ENCODE peak calls at places on chromosome 3, in four cellular contexts. One of them, this sample, is unnamed.

GRCh38 chr3:57876632-57877031 is 120.5 kb downstream of the SLMAP start:
- DNase-seq in HepG2: no peak
- DNase-seq in NT2/D1: no peak
- DNase-seq in H1: no peak
- DNase-seq in this sample: no peak

GRCh38 chr3:157436583-157437300 is at the start of gene PTX3:
- DNase-seq in HepG2: no peak
- DNase-seq in NT2/D1: peak; percentile 22
- DNase-seq in H1: no peak
- DNase-seq in this sample: peak; percentile 30

GRCh38 chr3:9875448-9875847 is 4.6 kb downstream of the CIDEC start:
- DNase-seq in H1: no peak
- DNase-seq in HepG2: no peak
- DNase-seq in NT2/D1: no peak
- DNase-seq in this sample: no peak

GRCh38 chr3:65019412-65020093 is 331.8 kb upstream of the ADAMTS9 start:
- DNase-seq in NT2/D1: no peak
- DNase-seq in HepG2: no peak
- DNase-seq in H1: no peak
- DNase-seq in this sample: no peak

GRCh38 chr3:134798681-134799311 is 3.7 kb downstream of the EPHB1 start:
- DNase-seq in H1: no peak
- DNase-seq in HepG2: no peak
- DNase-seq in NT2/D1: no peak
- DNase-seq in this sample: no peak

GRCh38 chr3:57856675-57857074 is 100.6 kb downstream of the SLMAP start:
- DNase-seq in NT2/D1: no peak
- DNase-seq in H1: no peak
- DNase-seq in HepG2: no peak
- DNase-seq in this sample: no peak

GRCh38 chr3:54932606-54933005 is 4.7 kb upstream of the LRTM1 start:
- DNase-seq in NT2/D1: no peak
- DNase-seq in HepG2: no peak
- DNase-seq in H1: no peak
- DNase-seq in this sample: no peak

GRCh38 chr3:172094621-172095557 is 55.5 kb downstream of the FNDC3B start:
- DNase-seq in H1: no peak
- DNase-seq in NT2/D1: no peak
- DNase-seq in HepG2: no peak
- DNase-seq in this sample: no peak

GRCh38 chr3:69231929-69232437 is 109.6 kb upstream of the LMOD3 start:
- DNase-seq in NT2/D1: no peak
- DNase-seq in H1: no peak
- DNase-seq in HepG2: no peak
- DNase-seq in this sample: peak; percentile 51

GRCh38 chr3:42572278-42572677 is 9.5 kb downstream of the SEC22C start:
- DNase-seq in NT2/D1: peak; percentile 60
- DNase-seq in HepG2: peak; percentile 62
- DNase-seq in H1: no peak
- DNase-seq in this sample: peak; percentile 67

GRCh38 chr3:45412731-45413130 is 24.4 kb downstream of the LARS2 start:
- DNase-seq in NT2/D1: no peak
- DNase-seq in HepG2: no peak
- DNase-seq in H1: no peak
- DNase-seq in this sample: no peak

GRCh38 chr3:46006646-46007045 is 11.0 kb upstream of the FYCO1 start:
- DNase-seq in NT2/D1: no peak
- DNase-seq in H1: no peak
- DNase-seq in HepG2: no peak
- DNase-seq in this sample: no peak

GRCh38 chr3:197906023-197906849 is 43.8 kb upstream of the RPL35A start:
- DNase-seq in HepG2: peak; percentile 83
- DNase-seq in NT2/D1: peak; percentile 81
- DNase-seq in H1: peak; percentile 56
- DNase-seq in this sample: peak; percentile 77

GRCh38 chr3:61688307-61688695 is 126.9 kb downstream of the PTPRG start:
- DNase-seq in HepG2: no peak
- DNase-seq in H1: peak; percentile 94
- DNase-seq in NT2/D1: peak; percentile 96
- DNase-seq in this sample: no peak

GRCh38 chr3:61686228-61686648 is 124.9 kb downstream of the PTPRG start:
- DNase-seq in NT2/D1: no peak
- DNase-seq in H1: no peak
- DNase-seq in HepG2: no peak
- DNase-seq in this sample: no peak

GRCh38 chr3:61685755-61686154 is 124.4 kb downstream of the PTPRG start:
- DNase-seq in NT2/D1: no peak
- DNase-seq in H1: no peak
- DNase-seq in HepG2: no peak
- DNase-seq in this sample: no peak

GRCh38 chr3:61687206-61687605 is 125.8 kb downstream of the PTPRG start:
- DNase-seq in NT2/D1: no peak
- DNase-seq in H1: no peak
- DNase-seq in HepG2: peak; percentile 56
- DNase-seq in this sample: no peak

GRCh38 chr3:61687663-61688306 is 126.4 kb downstream of the PTPRG start:
- DNase-seq in H1: no peak
- DNase-seq in NT2/D1: no peak
- DNase-seq in HepG2: no peak
- DNase-seq in this sample: no peak
- TF ChIP-seq SUZ12 in H1: no peak
- TF ChIP-seq SUZ12 in NT2/D1: no peak
- TF ChIP-seq SUZ12 in HepG2: no peak
- TF ChIP-seq SUZ12 in this sample: no peak

GRCh38 chr3:120795959-120796358 is 53.4 kb downstream of the GTF2E1 start:
- DNase-seq in HepG2: peak; percentile 36
- DNase-seq in H1: no peak
- DNase-seq in NT2/D1: no peak
- DNase-seq in this sample: no peak
- TF ChIP-seq SUZ12 in HepG2: no peak
- TF ChIP-seq SUZ12 in H1: no peak
- TF ChIP-seq SUZ12 in NT2/D1: no peak
- TF ChIP-seq SUZ12 in this sample: no peak

DNA sequence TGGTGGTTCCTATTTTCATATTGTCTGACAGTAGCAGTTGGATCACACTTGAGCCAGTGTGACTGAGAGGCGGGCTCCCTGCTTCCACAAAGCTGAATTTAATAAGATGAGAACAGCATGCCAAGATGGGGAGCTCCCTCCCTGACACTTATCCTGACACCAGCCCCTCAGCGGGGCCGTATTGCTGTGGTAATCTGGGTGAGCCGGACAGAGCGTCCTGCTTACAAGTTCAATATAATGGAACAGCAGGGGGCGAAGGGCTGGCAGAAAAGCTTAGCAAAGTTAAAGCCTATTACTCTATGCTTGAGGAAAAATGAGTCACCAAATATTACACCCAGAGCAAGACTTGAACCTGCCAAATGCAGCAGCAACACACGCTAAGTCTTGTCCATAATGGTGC is 163.9 kb upstream of the CMC1 start:
- DNase-seq in HepG2: peak; percentile 25
- DNase-seq in NT2/D1: peak; percentile 54
- DNase-seq in H1: peak; percentile 50
- DNase-seq in this sample: peak; percentile 28
- TF ChIP-seq SUZ12 in HepG2: no peak
- TF ChIP-seq SUZ12 in NT2/D1: no peak
- TF ChIP-seq SUZ12 in H1: no peak
- TF ChIP-seq SUZ12 in this sample: no peak

DNA sequence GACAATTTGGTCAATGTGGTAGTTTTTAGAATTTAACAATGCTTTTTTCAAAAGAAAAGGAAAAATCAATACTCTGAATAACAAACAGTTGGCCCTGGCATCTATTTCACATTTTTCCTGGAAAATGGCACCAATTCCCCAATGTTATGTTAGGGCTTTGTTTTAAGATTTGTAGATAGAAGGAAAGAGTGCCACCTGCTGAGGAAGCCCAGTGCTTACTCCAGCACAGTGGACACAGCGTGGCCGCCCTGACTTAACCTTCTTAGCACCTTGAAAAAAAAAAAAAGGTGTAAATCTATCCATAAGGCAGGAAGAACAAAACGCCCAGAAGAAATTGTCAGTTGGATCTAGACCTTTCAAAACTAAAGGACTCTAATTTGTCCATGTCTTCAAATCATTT is 110.7 kb upstream of the CNTN4 start:
- DNase-seq in NT2/D1: peak; percentile 8
- DNase-seq in HepG2: no peak
- DNase-seq in H1: no peak
- DNase-seq in this sample: no peak
- TF ChIP-seq SUZ12 in NT2/D1: no peak
- TF ChIP-seq SUZ12 in HepG2: no peak
- TF ChIP-seq SUZ12 in H1: no peak
- TF ChIP-seq SUZ12 in this sample: no peak

GRCh38 chr3:4885322-4885721 is 93.9 kb upstream of the BHLHE40 start:
- DNase-seq in H1: no peak
- DNase-seq in NT2/D1: no peak
- DNase-seq in HepG2: no peak
- DNase-seq in this sample: no peak

GRCh38 chr3:4887177-4887576 is 92.1 kb upstream of the BHLHE40 start:
- DNase-seq in H1: no peak
- DNase-seq in HepG2: no peak
- DNase-seq in NT2/D1: no peak
- DNase-seq in this sample: no peak

GRCh38 chr3:4886448-4886847 is 92.8 kb upstream of the BHLHE40 start:
- DNase-seq in H1: no peak
- DNase-seq in HepG2: no peak
- DNase-seq in NT2/D1: no peak
- DNase-seq in this sample: no peak

GRCh38 chr3:4889896-4890295 is 89.3 kb upstream of the BHLHE40 start:
- DNase-seq in H1: no peak
- DNase-seq in HepG2: peak; percentile 32
- DNase-seq in NT2/D1: no peak
- DNase-seq in this sample: no peak

GRCh38 chr3:4888913-4889846 is 90.1 kb upstream of the BHLHE40 start:
- DNase-seq in NT2/D1: no peak
- DNase-seq in H1: no peak
- DNase-seq in HepG2: no peak
- DNase-seq in this sample: no peak
- TF ChIP-seq SUZ12 in NT2/D1: no peak
- TF ChIP-seq SUZ12 in H1: no peak
- TF ChIP-seq SUZ12 in HepG2: no peak
- TF ChIP-seq SUZ12 in this sample: no peak

DNA sequence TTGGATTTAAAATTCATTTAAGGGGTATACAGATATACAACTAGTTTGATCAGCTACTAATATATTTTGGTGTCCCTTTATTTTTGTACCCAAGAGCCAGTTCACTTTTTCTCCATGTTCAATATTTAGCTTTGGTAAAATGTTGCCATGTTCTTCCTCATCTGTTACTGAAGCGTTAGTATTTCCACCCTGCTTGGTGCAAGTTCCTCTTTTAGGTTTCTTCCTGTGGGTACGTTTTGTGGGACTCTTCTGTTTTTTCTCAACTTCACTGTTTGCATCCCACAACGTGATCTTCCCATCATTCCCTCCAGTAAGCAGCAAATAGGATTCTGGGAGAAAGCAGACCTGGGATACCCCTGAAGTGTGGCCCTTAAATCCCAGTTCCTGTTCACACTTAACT is 14.1 kb downstream of the WDR53 start:
- DNase-seq in H1: no peak
- DNase-seq in NT2/D1: no peak
- DNase-seq in HepG2: no peak
- DNase-seq in this sample: no peak
- TF ChIP-seq SUZ12 in H1: no peak
- TF ChIP-seq SUZ12 in NT2/D1: no peak
- TF ChIP-seq SUZ12 in HepG2: no peak
- TF ChIP-seq SUZ12 in this sample: no peak

DNA sequence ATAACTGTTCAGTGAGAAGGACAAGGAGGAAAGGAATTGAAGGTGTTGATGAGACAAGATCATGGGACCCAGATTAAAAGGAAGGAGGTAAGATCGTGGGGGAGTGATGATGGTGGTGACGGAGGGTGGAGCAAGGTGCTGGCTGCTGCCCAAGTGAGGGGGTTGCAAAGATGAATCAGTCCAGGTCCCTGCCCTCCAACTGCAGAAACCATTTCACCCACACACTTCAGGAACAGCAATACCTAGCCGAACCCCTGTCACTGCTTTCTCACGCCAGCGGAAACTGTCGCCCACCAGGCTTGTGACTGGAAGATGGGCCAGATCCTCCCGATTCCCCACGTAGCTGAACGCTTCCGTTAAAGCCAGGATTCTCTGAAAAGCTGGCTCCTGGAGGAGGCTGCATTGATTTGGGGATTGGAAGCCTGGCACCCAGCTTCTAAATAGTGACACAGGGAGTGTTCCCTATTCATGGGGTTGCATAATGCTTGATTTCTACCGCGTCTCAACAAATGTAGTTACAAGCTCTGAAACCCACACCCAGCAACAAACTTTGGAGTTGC is 3.2 kb upstream of the LSG1 start:
- DNase-seq in H1: no peak
- DNase-seq in NT2/D1: no peak
- DNase-seq in HepG2: no peak
- DNase-seq in this sample: no peak
- TF ChIP-seq SUZ12 in H1: no peak
- TF ChIP-seq SUZ12 in NT2/D1: no peak
- TF ChIP-seq SUZ12 in HepG2: no peak
- TF ChIP-seq SUZ12 in this sample: no peak

This sample was measured in HEK293T.